ENCODE peak calls at places on chromosomes 2 and 18, in nine cellular contexts. Q, Y, A, H, I, U, P, W and F are unnamed samples.

GRCh38 chr2:61733563-61733962 is 120.3 kb downstream of the FAM161A start:
- DNase-seq in Q (no peak), Y (no peak), A (peak; percentile 56), H (no peak), I (no peak), U (no peak), P (no peak), W (no peak), F (peak; percentile 48)

GRCh38 chr2:234492687-234493086 is 4.2 kb downstream of the ARL4C start:
- DNase-seq in Q (no peak), Y (no peak), A (no peak), H (no peak), I (peak; percentile 29), U (no peak), P (no peak), W (no peak), F (no peak)

GRCh38 chr18:49572935-49573334 is 11.1 kb downstream of the LIPG start:
- DNase-seq in Q (no peak), Y (peak; percentile 63), A (no peak), H (no peak), I (no peak), U (no peak), P (no peak), W (no peak), F (no peak)

GRCh38 chr2:110157153-110157793 is 41.7 kb upstream of the MALL start:
- DNase-seq in Q (no peak), Y (no peak), A (peak; percentile 52), H (peak; percentile 27), I (peak; percentile 45), U (peak; percentile 50), P (no peak), W (peak; percentile 24), F (peak; percentile 52)

GRCh38 chr2:56369316-56369715 is 185.5 kb downstream of the CCDC85A start:
- DNase-seq in Q (no peak), Y (no peak), A (peak; percentile 50), H (no peak), I (no peak), U (peak; percentile 14), P (no peak), W (no peak), F (peak; percentile 30)

GRCh38 chr2:45643543-45644542 is 7.6 kb upstream of the PRKCE start:
- DNase-seq in Q (peak; percentile 69), Y (peak; percentile 86), A (no peak), H (peak; percentile 71), I (peak; percentile 65), U (peak; percentile 81), P (peak; percentile 7), W (no peak), F (no peak)

GRCh38 chr2:33090553-33091134 is 143.9 kb downstream of the LTBP1 start:
- DNase-seq in Q (no peak), Y (no peak), A (no peak), H (no peak), I (no peak), U (no peak), P (no peak), W (no peak), F (peak; percentile 86)

GRCh38 chr2:223576873-223577272 is 25.3 kb downstream of the SCG2 start:
- DNase-seq in Q (no peak), Y (no peak), A (peak; percentile 97), H (no peak), I (no peak), U (peak; percentile 53), P (no peak), W (peak; percentile 95), F (peak; percentile 96)

GRCh38 chr2:43238176-43238575 is 11.8 kb upstream of the ZFP36L2 start:
- DNase-seq in Q (no peak), Y (no peak), A (peak; percentile 81), H (no peak), I (no peak), U (no peak), P (no peak), W (no peak), F (no peak)

GRCh38 chr2:24762518-24762917 is 30.7 kb downstream of the PTRHD1 start:
- DNase-seq in Q (no peak), Y (no peak), A (no peak), H (no peak), I (no peak), U (no peak), P (no peak), W (no peak), F (no peak)

GRCh38 chr2:1081411-1082225 is 131.0 kb downstream of the SNTG2 start:
- DNase-seq in Q (no peak), Y (no peak), A (no peak), H (peak; percentile 41), I (no peak), U (no peak), P (no peak), W (no peak), F (no peak)

GRCh38 chr2:26011990-26012856 is 21.7 kb upstream of the RAB10 start:
- DNase-seq in Q (no peak), Y (no peak), A (peak; percentile 61), H (peak; percentile 63), I (no peak), U (peak; percentile 52), P (no peak), W (no peak), F (peak; percentile 72)

GRCh38 chr18:10391506-10391905 is 62.9 kb upstream of the APCDD1 start:
- DNase-seq in Q (no peak), Y (no peak), A (no peak), H (no peak), I (no peak), U (no peak), P (no peak), W (no peak), F (no peak)

GRCh38 chr2:240701091-240701735 is 9.5 kb downstream of the AQP12A start:
- DNase-seq in Q (no peak), Y (no peak), A (no peak), H (no peak), I (no peak), U (no peak), P (no peak), W (no peak), F (no peak)

GRCh38 chr2:70471129-70471528 is 82.5 kb downstream of the TGFA start:
- DNase-seq in Q (no peak), Y (no peak), A (no peak), H (no peak), I (no peak), U (no peak), P (no peak), W (no peak), F (no peak)

GRCh38 chr2:48589170-48589767 is 28.4 kb upstream of the GTF2A1L start:
- DNase-seq in Q (no peak), Y (peak; percentile 49), A (peak; percentile 19), H (peak; percentile 9), I (no peak), U (peak; percentile 57), P (no peak), W (peak; percentile 18), F (peak; percentile 40)

GRCh38 chr2:2662847-2663356 is 331.8 kb upstream of the MYT1L start:
- DNase-seq in Q (no peak), Y (no peak), A (no peak), H (no peak), I (no peak), U (no peak), P (no peak), W (no peak), F (no peak)

GRCh38 chr2:237435844-237436590 is 22.1 kb upstream of the COL6A3 start:
- DNase-seq in Q (no peak), Y (no peak), A (peak; percentile 87), H (no peak), I (no peak), U (no peak), P (no peak), W (no peak), F (peak; percentile 81)

GRCh38 chr2:142544173-142544572 is 333.3 kb upstream of the KYNU start:
- DNase-seq in Q (no peak), Y (no peak), A (no peak), H (no peak), I (no peak), U (no peak), P (no peak), W (no peak), F (no peak)

GRCh38 chr2:171004363-171004762 is 75.3 kb downstream of the GORASP2 start:
- DNase-seq in Q (no peak), Y (no peak), A (no peak), H (no peak), I (no peak), U (no peak), P (no peak), W (no peak), F (no peak)

GRCh38 chr2:18119883-18120282 is 241.4 kb downstream of the KCNS3 start:
- DNase-seq in Q (no peak), Y (no peak), A (peak; percentile 84), H (no peak), I (no peak), U (no peak), P (no peak), W (no peak), F (peak; percentile 64)

GRCh38 chr2:43985359-43985758 is 10.4 kb downstream of the LRPPRC start:
- DNase-seq in Q (no peak), Y (no peak), A (no peak), H (no peak), I (no peak), U (no peak), P (no peak), W (no peak), F (no peak)

GRCh38 chr2:216578325-216578724 is 54.9 kb upstream of the IGFBP2 start:
- DNase-seq in Q (no peak), Y (no peak), A (peak; percentile 36), H (no peak), I (no peak), U (no peak), P (no peak), W (no peak), F (no peak)